ENCODE peak calls at places on chromosomes 12 and 14, in four cellular contexts. I is AG08395, Y is heart left ventricle, A is AG04450. O is an unnamed sample.

GRCh38 chr12:52377266-52377665 is 8.2 kb downstream of the KRT84 start:
- DNase-seq in I (no peak), Y (no peak), A (no peak), O (no peak)

GRCh38 chr12:57891639-57892228 is 45.2 kb upstream of the CTDSP2 start:
- DNase-seq in I (no peak), A (no peak), Y (no peak), O (no peak)

GRCh38 chr12:50132505-50133135 is 20.6 kb downstream of the COX14 start:
- DNase-seq in A (no peak), Y (no peak), I (peak), O (no peak)

GRCh38 chr12:105090361-105090760 is 6.1 kb upstream of the ALDH1L2 start:
- DNase-seq in I (no peak), Y (no peak), A (no peak), O (no peak)

GRCh38 chr12:27710592-27711311 is at the start of gene MRPS35:
- DNase-seq in I (peak), A (peak), Y (peak), O (peak)

GRCh38 chr12:49784756-49785409 is 43.3 kb downstream of the NCKAP5L start:
- DNase-seq in I (no peak), A (no peak), Y (no peak), O (no peak)

GRCh38 chr12:2190085-2190484 is 137.3 kb downstream of the CACNA1C start:
- DNase-seq in Y (no peak), I (no peak), A (no peak), O (no peak)

GRCh38 chr12:111152581-111152980 is 216.3 kb downstream of the PHETA1 start:
- DNase-seq in I (no peak), Y (no peak), A (no peak), O (no peak)

GRCh38 chr14:55277972-55278740 is 6.9 kb downstream of the FBXO34 start:
- DNase-seq in I (no peak), A (no peak), Y (no peak), O (no peak)

GRCh38 chr14:20807304-20807956 is 4.8 kb upstream of the RNASE1 start:
- DNase-seq in Y (no peak), A (no peak), I (no peak), O (no peak)

GRCh38 chr12:84757978-84758377 is 154.6 kb downstream of the SLC6A15 start:
- DNase-seq in I (peak), A (no peak), Y (no peak), O (no peak)

GRCh38 chr14:101969480-101969879 is 5.1 kb downstream of the DYNC1H1 start:
- DNase-seq in I (no peak), A (no peak), Y (no peak), O (no peak)